ENCODE peak calls at places on chromosomes 11 and 22, in five cellular contexts. O is cardiac muscle cell, V is testis, S is pancreas, K is heart left ventricle. R is an unnamed sample. For H3K4me1, the result is how much of the 10 kb centered on the place peaks cover.

GRCh38 chr11:5476184-5476819 is 12.2 kb upstream of the OR52D1 start:
- DNase-seq in S (no peak), K (no peak), O (peak), V (peak), R (no peak)

GRCh38 chr22:48756146-48757111 is 1071.2 kb downstream of the BRD1 start:
- DNase-seq in K (no peak), S (no peak), O (no peak), V (peak), R (no peak)

GRCh38 chr11:4697583-4697982 is at the start of gene OR51E2:
- DNase-seq in O (no peak), S (no peak), K (no peak), V (no peak), R (no peak)

GRCh38 chr11:72141066-72141465 is 5.5 kb downstream of the FOLR3 start:
- DNase-seq in V (no peak), K (no peak), S (no peak), O (peak), R (no peak)

GRCh38 chr11:73808052-73808451 is 20.4 kb downstream of the MRPL48 start:
- DNase-seq in O (no peak), V (no peak), K (no peak), S (no peak), R (no peak)

GRCh38 chr11:23653071-23653675 is 792.9 kb upstream of the CCDC179 start:
- DNase-seq in O (no peak), S (no peak), K (peak), V (peak), R (peak)

GRCh38 chr11:44607987-44608386 is 42.5 kb downstream of the CD82 start:
- DNase-seq in V (no peak), K (no peak), O (no peak), S (no peak), R (no peak)

GRCh38 chr11:71927813-71928738 is at the start of gene XNDC1N:
- DNase-seq in S (peak), O (peak), V (peak), K (peak), R (peak)

GRCh38 chr11:130580372-130580771 is 131.9 kb downstream of the ADAMTS15 start:
- DNase-seq in O (peak), V (peak), K (no peak), S (no peak), R (no peak)

GRCh38 chr22:37212174-37212906 is at the start of gene SSTR3:
- DNase-seq in S (no peak), O (peak), V (peak), K (no peak), R (no peak)

GRCh38 chr11:47607380-47607779 is 13.2 kb upstream of the C1QTNF4 start:
- DNase-seq in O (peak), K (no peak), S (no peak), V (peak), R (peak)

GRCh38 chr11:124875943-124876817 is 10.9 kb downstream of the ROBO3 start:
- DNase-seq in O (peak), K (peak), S (peak), V (peak), R (peak)

GRCh38 chr11:124878497-124879228 is 13.4 kb downstream of the ROBO3 start:
- DNase-seq in V (no peak), K (no peak), S (no peak), O (no peak), R (no peak)

GRCh38 chr11:124879229-124879998 is 14.2 kb downstream of the ROBO3 start:
- DNase-seq in O (no peak), V (no peak), S (no peak), K (no peak), R (no peak)

GRCh38 chr11:124876818-124877630 is 11.8 kb downstream of the ROBO3 start:
- DNase-seq in O (no peak), K (no peak), S (no peak), V (no peak), R (no peak)

DNA sequence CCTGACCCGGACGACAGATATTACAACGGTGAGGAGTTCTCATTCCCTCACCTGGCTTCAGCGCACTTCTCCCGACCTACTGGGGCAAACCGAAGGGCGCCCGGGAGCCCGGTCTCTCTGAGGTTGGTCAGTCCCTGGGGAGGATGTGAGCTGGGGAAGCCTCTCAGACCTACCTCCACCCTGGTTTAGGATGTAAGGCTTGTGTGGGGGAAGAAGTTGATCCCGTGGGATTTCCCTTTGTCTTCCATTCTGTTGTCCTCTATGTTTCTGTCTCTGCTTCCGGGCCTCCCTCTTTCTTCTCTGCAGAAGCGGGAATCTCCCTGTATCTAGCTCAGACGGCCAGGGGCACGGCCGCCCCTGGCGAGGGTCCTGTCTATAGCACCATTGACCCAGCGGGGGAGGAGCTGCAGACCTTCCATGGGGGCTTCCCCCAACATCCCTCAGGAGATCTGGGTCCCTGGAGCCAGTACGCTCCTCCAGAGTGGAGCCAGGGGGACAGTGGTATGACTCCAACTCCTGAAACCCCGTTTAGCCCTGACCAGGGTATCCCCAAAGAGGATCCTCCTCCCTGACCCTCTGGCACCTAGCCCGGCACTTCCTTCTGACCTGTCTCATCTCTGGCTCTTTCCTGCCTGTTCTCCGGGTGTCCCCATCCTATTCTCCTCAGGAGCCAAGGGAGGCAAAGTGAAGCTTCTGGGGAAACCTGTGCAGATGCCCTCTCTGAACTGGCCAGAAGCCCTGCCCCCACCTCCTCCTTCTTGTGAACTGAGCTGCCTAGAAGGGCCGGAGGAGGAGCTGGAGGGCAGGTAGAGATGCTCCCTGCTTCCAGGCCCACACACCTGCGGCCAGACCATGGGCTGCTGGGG is 12.6 kb downstream of the ROBO3 start:
- DNase-seq in S (no peak), V (no peak), K (no peak), O (no peak), R (no peak)
- H3K4me1 ChIP-seq in S (under half), V (under half), K (under half), O (under half), R (half or more)

GRCh38 chr11:65479184-65480145 is 19.4 kb upstream of the MALAT1 start:
- DNase-seq in V (peak), K (no peak), O (peak), S (peak), R (peak)

GRCh38 chr11:65477271-65478029 is 21.4 kb upstream of the MALAT1 start:
- DNase-seq in O (peak), V (peak), S (peak), K (peak), R (peak)

GRCh38 chr11:65476632-65477270 is 22.1 kb upstream of the MALAT1 start:
- DNase-seq in S (peak), V (no peak), K (no peak), O (no peak), R (no peak)

GRCh38 chr11:65482306-65482850 is 16.5 kb upstream of the MALAT1 start:
- DNase-seq in S (no peak), O (no peak), V (no peak), K (no peak), R (no peak)

DNA sequence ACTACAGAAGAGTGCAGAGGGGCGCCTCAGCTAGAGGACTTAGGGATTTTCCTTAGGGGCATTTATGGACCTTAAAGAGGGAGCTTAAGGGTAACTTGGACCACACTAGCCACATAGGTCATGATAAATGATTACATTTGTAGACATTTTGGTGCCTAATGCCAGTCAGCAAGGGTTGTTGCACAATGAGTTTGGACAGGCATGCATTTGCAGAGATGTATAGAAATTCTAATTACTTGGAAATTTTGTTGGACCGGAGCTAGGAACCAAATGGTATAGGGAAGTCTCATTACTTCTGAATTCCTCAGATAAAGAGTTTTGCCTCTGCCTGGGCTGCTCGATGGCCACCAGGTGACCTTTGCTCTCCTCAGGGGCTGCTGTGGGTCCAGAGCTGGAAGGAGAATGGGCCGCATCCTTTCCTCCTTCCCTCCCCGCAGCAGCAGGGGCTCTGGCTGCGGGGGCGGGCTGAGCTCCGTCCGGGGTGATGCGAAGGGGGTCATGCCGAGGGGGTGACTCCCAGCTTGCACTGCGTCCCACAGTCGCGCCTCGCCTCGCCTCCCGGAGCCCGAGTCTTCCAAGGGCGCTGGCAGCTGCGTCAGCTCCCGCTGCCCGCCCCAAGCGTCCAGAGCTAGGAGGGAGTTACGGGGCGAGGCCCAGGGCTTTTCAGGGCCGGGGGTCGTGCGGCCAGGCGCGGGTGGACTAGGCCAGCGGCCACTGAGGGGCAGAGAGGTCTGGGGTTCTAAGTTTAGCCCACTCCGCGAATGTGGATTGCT is 20.2 kb upstream of the MALAT1 start:
- DNase-seq in V (peak), S (peak), O (peak), K (peak), R (peak)
- TF ChIP-seq CTCF in V (no peak), S (no peak), O (peak), K (no peak), R (no peak)

GRCh38 chr11:117175104-117175503 is 3.4 kb upstream of the SIDT2 start:
- DNase-seq in O (no peak), V (no peak), K (no peak), S (no peak), R (no peak)
- H3K4me1 ChIP-seq in O (under half), V (under half), K (under half), S (under half), R (under half)

DNA sequence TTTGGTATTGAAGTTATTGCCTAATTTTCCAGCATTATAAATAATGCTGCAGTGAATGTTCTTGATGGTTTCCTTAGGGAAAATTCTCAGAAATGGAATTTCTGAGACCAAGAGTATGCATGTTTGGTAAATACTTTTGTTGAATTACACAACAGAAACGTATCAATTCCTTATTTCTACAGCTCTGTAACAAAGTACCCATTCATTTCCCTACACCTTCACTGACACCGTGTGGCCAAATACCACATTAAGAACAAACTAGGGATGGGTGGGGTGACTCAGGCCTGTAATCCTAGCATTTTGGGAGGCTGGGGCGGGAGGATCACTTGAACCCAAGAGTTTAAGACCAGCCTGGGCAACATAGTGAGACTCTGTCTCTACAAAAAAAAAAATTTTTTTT is 21.8 kb downstream of the MCAM start:
- DNase-seq in K (no peak), O (peak), V (no peak), S (no peak), R (no peak)
- TF ChIP-seq CTCF in K (no peak), O (no peak), V (no peak), S (no peak), R (no peak)

GRCh38 chr11:126102436-126102894 is 39.8 kb upstream of the CDON start:
- DNase-seq in O (peak), K (no peak), S (no peak), V (peak), R (peak)
- H3K4me1 ChIP-seq in O (under half), K (under half), S (under half), V (under half), R (under half)

GRCh38 chr11:1882265-1883238 is 9.1 kb downstream of the PRR33 start:
- DNase-seq in V (peak), K (peak), O (peak), S (peak), R (peak)
- TF ChIP-seq CTCF in V (peak), K (peak), O (peak), S (peak), R (peak)